ENCODE peak calls at places on chromosomes 11 and 22, in four cellular contexts. S, D, B and L are unnamed samples.

GRCh38 chr22:19984851-19985811 is 31.5 kb downstream of the ARVCF start:
- DNase-seq in B (no peak), D (no peak), S (no peak), L (no peak)

GRCh38 chr22:46596819-46597218 is 23.4 kb upstream of the GRAMD4 start:
- DNase-seq in B (no peak), S (no peak), D (no peak), L (peak; percentile 49)

GRCh38 chr22:21636629-21637218 is 4.2 kb downstream of the CCDC116 start:
- DNase-seq in S (no peak), D (no peak), B (no peak), L (no peak)

GRCh38 chr22:45265546-45265945 is 19.2 kb upstream of the UPK3A start:
- DNase-seq in D (no peak), B (no peak), S (no peak), L (no peak)

GRCh38 chr11:77407613-77408012 is 66.3 kb downstream of the PAK1 start:
- DNase-seq in B (no peak), D (no peak), S (peak; percentile 56), L (no peak)

GRCh38 chr11:132445966-132446365 is 1075.6 kb downstream of the NTM start:
- DNase-seq in B (no peak), D (no peak), S (no peak), L (no peak)

GRCh38 chr22:44707752-44708151 is 5.7 kb downstream of the PRR5 start:
- DNase-seq in D (no peak), S (no peak), B (no peak), L (no peak)

GRCh38 chr22:23402275-23403151 is 177.6 kb downstream of the IGLL1 start:
- DNase-seq in D (no peak), B (peak; percentile 84), S (peak; percentile 67), L (peak; percentile 79)

GRCh38 chr11:46050065-46050464 is 71.2 kb downstream of the PHF21A start:
- DNase-seq in S (peak; percentile 27), B (no peak), D (no peak), L (no peak)

GRCh38 chr11:75055511-75055910 is 41.2 kb downstream of the OR2AT4 start:
- DNase-seq in S (no peak), D (no peak), B (no peak), L (no peak)

GRCh38 chr22:49052023-49052538 is 775.6 kb downstream of the BRD1 start:
- DNase-seq in B (peak; percentile 35), D (no peak), S (no peak), L (no peak)

GRCh38 chr11:19951558-19952083 is 208.7 kb downstream of the DBX1 start:
- DNase-seq in D (peak; percentile 49), S (peak; percentile 70), B (peak; percentile 68), L (no peak)

DNA sequence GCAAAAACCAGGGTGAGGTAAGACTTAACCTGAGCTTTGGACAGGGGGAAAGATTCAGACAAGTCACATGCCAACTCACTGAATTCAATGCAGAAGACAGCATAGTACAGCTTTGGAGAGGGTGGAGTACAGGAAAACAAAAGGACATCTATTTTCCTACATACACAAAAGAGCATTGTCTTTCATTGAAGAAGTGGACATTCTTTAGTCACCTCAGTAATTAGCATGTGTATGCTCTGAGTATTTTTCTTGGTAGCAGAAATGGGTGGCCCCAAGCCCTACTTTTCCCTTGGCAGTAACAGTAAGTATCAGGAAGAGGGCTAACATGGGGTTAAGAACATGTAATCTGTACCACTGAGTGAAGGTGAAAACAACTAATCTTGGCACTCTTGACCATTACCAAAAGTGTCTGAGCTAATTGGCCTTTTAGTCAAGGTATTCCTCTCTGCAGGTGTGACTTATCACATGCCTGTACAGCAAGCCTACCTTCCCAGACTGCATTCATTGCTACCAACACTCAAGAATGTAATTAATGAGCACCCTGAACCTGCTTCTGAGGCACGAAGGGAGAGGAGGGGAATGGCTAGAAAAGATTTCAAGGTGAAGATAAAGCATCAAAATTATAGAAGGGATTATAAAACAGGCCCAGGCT is 33.9 kb downstream of the SYTL2 start:
- DNase-seq in B (no peak), D (no peak), S (peak; percentile 13), L (no peak)
- TF ChIP-seq CBFB in B (no peak), D (no peak), S (no peak), L (no peak)

DNA sequence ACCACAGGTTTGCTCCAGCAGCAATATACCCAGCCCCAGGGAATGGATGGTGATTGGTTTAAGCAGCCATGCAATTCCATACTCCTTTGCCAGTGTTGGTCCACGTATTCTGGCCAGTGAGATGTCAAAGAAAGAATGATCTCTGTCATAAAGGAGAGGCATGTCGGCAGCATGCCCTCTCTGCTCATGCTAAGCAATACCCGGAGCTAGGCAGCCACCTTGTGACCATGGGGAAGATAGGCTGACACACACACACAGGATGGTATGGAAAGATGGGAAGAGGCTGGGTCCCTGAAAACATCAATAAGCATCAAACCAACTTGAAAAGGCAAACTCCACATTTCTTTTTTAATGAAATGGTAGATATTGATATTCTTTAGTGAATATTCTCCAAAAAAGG is 5.1 kb downstream of the ABCC8 start:
- DNase-seq in S (peak; percentile 32), D (no peak), B (peak; percentile 6), L (no peak)
- TF ChIP-seq SP1 in S (no peak), D (no peak), B (no peak), L (no peak)

DNA sequence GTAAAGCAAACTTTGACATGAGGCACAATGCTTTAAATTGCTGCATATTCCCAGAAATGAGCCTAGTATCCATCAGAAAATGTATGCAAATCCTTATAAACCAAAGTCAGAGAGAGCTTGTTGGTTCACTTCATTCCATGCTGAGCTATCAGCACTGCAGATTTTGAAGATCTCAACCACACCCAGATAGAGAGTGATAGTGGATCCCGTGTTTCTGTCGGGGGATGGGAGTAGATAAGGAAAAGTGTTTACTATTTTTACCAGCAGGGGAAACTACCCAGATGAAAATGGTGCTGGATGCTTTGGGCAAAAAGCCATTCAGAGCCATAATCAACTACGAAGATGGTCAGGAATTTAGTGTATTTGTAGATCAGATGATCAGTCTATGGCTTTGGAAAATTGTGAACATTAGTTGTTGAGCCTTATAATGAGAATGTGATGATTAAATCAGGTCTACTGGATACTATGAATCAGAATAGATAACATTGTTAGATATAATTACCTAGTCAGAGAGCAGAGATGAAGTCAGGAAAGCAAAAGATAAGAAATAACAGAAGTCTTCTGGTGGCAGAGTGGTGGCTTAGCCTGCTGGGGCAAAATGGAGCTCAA is 10.8 kb downstream of the OR51B6 start:
- DNase-seq in D (no peak), S (no peak), B (no peak), L (no peak)
- TF ChIP-seq CBFB in D (no peak), S (no peak), B (no peak), L (no peak)

GRCh38 chr11:61626580-61627380 is 45.9 kb upstream of the SYT7 start:
- DNase-seq in D (no peak), B (no peak), S (peak; percentile 34), L (peak; percentile 82)
- TF ChIP-seq SP1 in D (no peak), B (no peak), S (no peak), L (no peak)

GRCh38 chr11:101478587-101479375 is 105.0 kb downstream of the TRPC6 start:
- DNase-seq in B (no peak), D (no peak), S (no peak), L (no peak)
- TF ChIP-seq CBFB in B (no peak), D (no peak), S (no peak), L (no peak)